ENCODE peak calls at places on chromosomes 7 and 10, in ten cellular contexts. K is left lung; F is PC-3; S is CD4-positive, alpha-beta T cell; L is sigmoid colon; R is K562; E is RWPE1; Y is IMR-90; U is astrocyte; Z is heart left ventricle. D is an unnamed sample.

GRCh38 chr10:93916257-93917063 is 22.7 kb downstream of the SLC35G1 start:
- DNase-seq in F (peak; percentile 71), Y (peak; percentile 52), U (peak; percentile 31), E (peak; percentile 47), S (no peak), L (no peak), R (no peak), K (no peak), Z (no peak), D (peak; percentile 8)

GRCh38 chr10:132112611-132113010 is 46.9 kb downstream of the JAKMIP3 start:
- DNase-seq in Z (no peak), U (no peak), S (no peak), Y (no peak), F (no peak), R (no peak), K (peak; percentile 40), L (peak; percentile 10), E (no peak), D (no peak)

GRCh38 chr7:134907639-134908038 is 78.7 kb upstream of the AGBL3 start:
- DNase-seq in K (no peak), Z (peak; percentile 43), R (no peak), U (peak; percentile 79), F (no peak), L (no peak), E (no peak), Y (no peak), S (no peak), D (no peak)

GRCh38 chr7:92754756-92755581 is 81.4 kb downstream of the CDK6 start:
- DNase-seq in Z (peak; percentile 37), L (no peak), R (peak; percentile 62), K (no peak), Y (no peak), F (no peak), S (no peak), E (no peak), U (no peak), D (no peak)

GRCh38 chr7:1893451-1893850 is 223.4 kb downstream of the ELFN1 start:
- DNase-seq in R (no peak), K (peak; percentile 50), U (no peak), E (no peak), S (no peak), F (no peak), Y (no peak), Z (no peak), L (no peak), D (no peak)

GRCh38 chr10:34859170-34859569 is 44.1 kb upstream of the PARD3 start:
- DNase-seq in S (no peak), F (peak; percentile 93), E (no peak), U (no peak), Y (peak; percentile 26), R (no peak), K (no peak), Z (no peak), L (no peak), D (no peak)

GRCh38 chr10:112131996-112132395 is 51.6 kb downstream of the GPAM start:
- DNase-seq in K (no peak), Y (no peak), U (no peak), R (no peak), S (no peak), E (no peak), F (no peak), Z (no peak), L (no peak), D (no peak)

GRCh38 chr10:98878418-98878817 is 357.2 kb downstream of the HPSE2 start:
- DNase-seq in S (no peak), Y (peak; percentile 41), K (no peak), R (no peak), E (no peak), U (no peak), L (no peak), Z (no peak), F (no peak), D (no peak)

GRCh38 chr7:37409456-37409855 is 39.2 kb downstream of the ELMO1 start:
- DNase-seq in L (no peak), U (no peak), E (no peak), K (no peak), Z (no peak), Y (no peak), F (no peak), R (no peak), S (no peak), D (no peak)

GRCh38 chr7:44306608-44307007 is 18.8 kb downstream of the CAMK2B start:
- DNase-seq in K (peak; percentile 32), S (no peak), Z (no peak), U (no peak), F (no peak), E (no peak), L (no peak), Y (no peak), R (no peak), D (no peak)

GRCh38 chr10:62618576-62619408 is 185.7 kb upstream of the ADO start:
- DNase-seq in K (peak; percentile 63), L (peak; percentile 73), U (peak; percentile 91), F (peak; percentile 99), Y (peak; percentile 89), E (no peak), Z (peak; percentile 31), S (no peak), R (no peak), D (no peak)

GRCh38 chr10:125174360-125174759 is 14.0 kb upstream of the CTBP2 start:
- DNase-seq in L (no peak), F (no peak), K (no peak), S (no peak), U (no peak), E (no peak), R (no peak), Y (no peak), Z (no peak), D (no peak)

GRCh38 chr7:110839866-110840265 is 251.1 kb upstream of the LRRN3 start:
- DNase-seq in L (no peak), Z (peak; percentile 22), F (peak; percentile 22), U (peak; percentile 8), S (no peak), Y (peak; percentile 64), E (no peak), R (peak; percentile 49), K (no peak), D (peak; percentile 32)

GRCh38 chr10:76298329-76298728 is 866.9 kb downstream of the LRMDA start:
- DNase-seq in E (no peak), Z (no peak), L (no peak), F (no peak), K (no peak), U (no peak), R (no peak), Y (no peak), S (no peak), D (no peak)

GRCh38 chr7:157485961-157486510 is 149.2 kb downstream of the DNAJB6 start:
- DNase-seq in E (no peak), Y (no peak), Z (no peak), U (no peak), F (no peak), K (peak; percentile 28), L (peak; percentile 39), S (no peak), R (no peak), D (no peak)

GRCh38 chr7:157483515-157483914 is 146.7 kb downstream of the DNAJB6 start:
- DNase-seq in Z (no peak), R (no peak), K (peak; percentile 83), F (no peak), Y (no peak), U (no peak), L (peak; percentile 46), S (no peak), E (no peak), D (no peak)

GRCh38 chr7:157483971-157484410 is 147.2 kb downstream of the DNAJB6 start:
- DNase-seq in Z (no peak), R (no peak), F (no peak), E (no peak), L (peak; percentile 50), U (no peak), S (no peak), Y (no peak), K (peak; percentile 68), D (no peak)

GRCh38 chr7:157485361-157485831 is 148.6 kb downstream of the DNAJB6 start:
- DNase-seq in S (no peak), U (no peak), R (no peak), K (peak; percentile 43), Y (no peak), Z (no peak), L (peak; percentile 56), F (no peak), E (no peak), D (no peak)

DNA sequence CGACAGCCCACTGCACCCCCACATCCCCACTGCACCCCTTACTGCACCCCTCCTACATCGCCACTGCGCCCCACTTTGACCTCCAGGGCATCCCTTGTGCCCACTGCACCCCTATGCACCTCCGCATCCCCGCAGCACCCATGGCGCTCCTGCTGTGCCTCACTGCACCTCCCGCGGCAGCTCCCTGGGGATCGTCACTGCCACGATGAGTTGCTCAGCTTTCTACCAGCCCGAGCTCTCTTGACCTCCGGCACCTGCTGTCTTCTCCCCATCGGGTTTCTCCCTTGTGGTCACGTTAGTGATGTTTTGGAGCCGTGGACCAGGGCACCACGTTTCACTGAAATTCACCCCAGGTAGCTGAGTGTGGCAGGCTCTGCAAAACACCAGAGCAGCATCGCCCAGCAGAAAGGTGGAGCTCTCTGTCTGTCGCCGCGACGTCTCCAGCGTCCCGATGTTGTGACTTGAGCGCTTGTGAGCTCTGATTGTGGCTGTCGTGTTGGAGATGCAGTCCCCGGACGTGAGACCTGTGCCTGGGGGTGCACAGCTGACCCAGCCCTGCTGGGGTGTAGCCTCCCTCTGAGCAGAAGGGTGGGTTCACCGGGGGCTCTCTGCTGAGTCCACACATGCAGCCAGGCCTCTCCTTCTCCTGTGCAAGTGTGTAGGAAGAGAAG is 147.7 kb downstream of the DNAJB6 start:
- DNase-seq in Z (no peak), L (peak; percentile 48), K (peak; percentile 69), F (no peak), S (no peak), Y (no peak), R (no peak), U (no peak), E (no peak), D (no peak)
- TF ChIP-seq CTCF in Z (no peak), L (no peak), K (no peak), F (no peak), S (no peak), Y (no peak), R (no peak), U (no peak), E (no peak), D (no peak)

GRCh38 chr10:99908512-99908911 is 101.2 kb downstream of the DNMBP start:
- DNase-seq in F (no peak), R (no peak), E (no peak), S (no peak), U (peak; percentile 23), K (no peak), L (no peak), Z (no peak), Y (peak; percentile 36), D (no peak)
- H3K27ac ChIP-seq in F (no peak overlapping the region), R (no peak overlapping the region), E (no peak overlapping the region), S (no peak overlapping the region), U (no peak overlapping the region), K (no peak overlapping the region), L (no peak overlapping the region), Z (no peak overlapping the region), Y (no peak overlapping the region), D (no peak overlapping the region)

GRCh38 chr7:51970961-51971655 is 654.5 kb upstream of the COBL start:
- DNase-seq in Y (no peak), S (no peak), R (no peak), L (no peak), E (no peak), Z (no peak), U (peak; percentile 16), K (no peak), F (no peak), D (no peak)
- TF ChIP-seq CTCF in Y (no peak), S (no peak), R (no peak), L (no peak), E (no peak), Z (no peak), U (no peak), K (no peak), F (no peak), D (no peak)

GRCh38 chr10:95267261-95267660 is 23.5 kb downstream of the PDLIM1 start:
- DNase-seq in E (no peak), S (no peak), Y (no peak), K (no peak), R (no peak), F (no peak), L (no peak), Z (no peak), U (no peak), D (no peak)
- H3K27ac ChIP-seq in E (no peak overlapping the region), S (no peak overlapping the region), Y (no peak overlapping the region), K (peak overlapping the region; percentile 78), R (peak overlapping the region; percentile 56), F (peak overlapping the region; percentile 25), L (peak overlapping the region; percentile 60), Z (peak overlapping the region; percentile 80), U (peak overlapping the region; percentile 94), D (no peak overlapping the region)

D was measured in AG04450.